ENCODE peak calls at places on chromosomes 6 and 20, in six cellular contexts. N, K, W, Q, G and O are unnamed samples.

GRCh38 chr20:63091901-63092659 is 85.3 kb upstream of the BHLHE23 start:
- DNase-seq in N (no peak), K (no peak), W (no peak), Q (no peak), G (peak; percentile 38), O (peak; percentile 53)

GRCh38 chr6:16802071-16802470 is 40.8 kb upstream of the ATXN1 start:
- DNase-seq in N (peak; percentile 70), K (no peak), W (peak; percentile 68), Q (no peak), G (no peak), O (no peak)

GRCh38 chr6:35583893-35584688 is 71.4 kb upstream of the TULP1 start:
- DNase-seq in N (peak; percentile 79), K (peak; percentile 63), W (peak; percentile 84), Q (peak; percentile 82), G (no peak), O (peak; percentile 67)

GRCh38 chr6:15036690-15037245 is 209.1 kb upstream of the JARID2 start:
- DNase-seq in N (no peak), K (peak; percentile 85), W (no peak), Q (no peak), G (no peak), O (no peak)

GRCh38 chr6:142015011-142015410 is 117.7 kb upstream of the GJE1 start:
- DNase-seq in N (peak; percentile 47), K (no peak), W (no peak), Q (no peak), G (no peak), O (no peak)

GRCh38 chr6:91669154-91669903 is 1082.5 kb upstream of the MAP3K7 start:
- DNase-seq in N (peak; percentile 22), K (no peak), W (no peak), Q (no peak), G (no peak), O (no peak)

GRCh38 chr20:23407770-23408467 is 13.4 kb downstream of the NAPB start:
- DNase-seq in N (no peak), K (no peak), W (no peak), Q (no peak), G (no peak), O (no peak)

GRCh38 chr6:122610690-122611455 is 668 bp downstream of the PKIB start:
- DNase-seq in N (peak; percentile 52), K (peak; percentile 82), W (peak; percentile 7), Q (peak; percentile 40), G (peak; percentile 67), O (peak; percentile 70)

GRCh38 chr6:142373268-142374089 is 71.7 kb downstream of the ADGRG6 start:
- DNase-seq in N (no peak), K (peak; percentile 86), W (no peak), Q (no peak), G (no peak), O (no peak)

GRCh38 chr6:75907444-75907843 is 158.4 kb downstream of the MYO6 start:
- DNase-seq in N (no peak), K (no peak), W (no peak), Q (no peak), G (no peak), O (no peak)

GRCh38 chr6:15441982-15442381 is 196.1 kb downstream of the JARID2 start:
- DNase-seq in N (no peak), K (no peak), W (no peak), Q (no peak), G (no peak), O (no peak)

GRCh38 chr6:10567256-10568041 is 46.3 kb downstream of the GCNT2 start:
- DNase-seq in N (no peak), K (no peak), W (no peak), Q (no peak), G (no peak), O (no peak)

GRCh38 chr6:33744895-33745546 is 1.7 kb downstream of the IP6K3 start:
- DNase-seq in N (no peak), K (no peak), W (no peak), Q (no peak), G (no peak), O (peak; percentile 74)

GRCh38 chr20:50472693-50473610 is 37.2 kb upstream of the PTPN1 start:
- DNase-seq in N (no peak), K (no peak), W (no peak), Q (no peak), G (no peak), O (no peak)

GRCh38 chr6:157272866-157273755 is 50.2 kb downstream of the TMEM242 start:
- DNase-seq in N (no peak), K (no peak), W (no peak), Q (no peak), G (no peak), O (peak; percentile 88)

GRCh38 chr20:39067526-39068216 is 105.5 kb downstream of the DHX35 start:
- DNase-seq in N (peak; percentile 10), K (no peak), W (peak; percentile 15), Q (no peak), G (no peak), O (no peak)

GRCh38 chr6:169640347-169640972 is 61.4 kb downstream of the WDR27 start:
- DNase-seq in N (no peak), K (no peak), W (peak; percentile 26), Q (no peak), G (peak; percentile 37), O (no peak)

GRCh38 chr20:58103961-58104360 is 124.5 kb downstream of the ANKRD60 start:
- DNase-seq in N (no peak), K (no peak), W (no peak), Q (no peak), G (no peak), O (no peak)

GRCh38 chr6:82711992-82712788 is 348.6 kb downstream of the TPBG start:
- DNase-seq in N (peak; percentile 18), K (no peak), W (peak; percentile 38), Q (no peak), G (no peak), O (no peak)

GRCh38 chr20:32547753-32548034 is 37.4 kb downstream of the NOL4L start:
- DNase-seq in N (no peak), K (no peak), W (no peak), Q (no peak), G (no peak), O (no peak)

GRCh38 chr6:16727996-16728395 is 33.3 kb downstream of the ATXN1 start:
- DNase-seq in N (no peak), K (no peak), W (no peak), Q (no peak), G (peak; percentile 61), O (no peak)

GRCh38 chr6:43395822-43396221 is 26.4 kb upstream of the ZNF318 start:
- DNase-seq in N (no peak), K (no peak), W (no peak), Q (no peak), G (no peak), O (no peak)

GRCh38 chr6:37514840-37515239 is 15.1 kb upstream of the CCDC167 start:
- DNase-seq in N (no peak), K (no peak), W (no peak), Q (no peak), G (no peak), O (no peak)

GRCh38 chr6:106318851-106319250 is 6.7 kb downstream of the ATG5 start:
- DNase-seq in N (no peak), K (no peak), W (no peak), Q (no peak), G (no peak), O (no peak)

GRCh38 chr6:8579372-8579771 is 144.0 kb upstream of the SLC35B3 start:
- DNase-seq in N (no peak), K (no peak), W (no peak), Q (no peak), G (no peak), O (no peak)

GRCh38 chr6:159204605-159205004 is 35.4 kb downstream of the FNDC1 start:
- DNase-seq in N (no peak), K (no peak), W (no peak), Q (no peak), G (no peak), O (no peak)

GRCh38 chr6:42729731-42730130 is 7.3 kb upstream of the PRPH2 start:
- DNase-seq in N (no peak), K (no peak), W (peak; percentile 38), Q (no peak), G (no peak), O (no peak)

GRCh38 chr6:112780498-112781096 is 433.5 kb downstream of the RFPL4B start:
- DNase-seq in N (peak; percentile 88), K (peak; percentile 44), W (peak; percentile 92), Q (peak; percentile 87), G (peak; percentile 45), O (peak; percentile 44)

GRCh38 chr6:158068893-158069799 is 87.5 kb downstream of the SYNJ2 start:
- DNase-seq in N (peak; percentile 87), K (peak; percentile 84), W (peak; percentile 65), Q (peak; percentile 84), G (peak; percentile 78), O (peak; percentile 73)

GRCh38 chr6:123784330-123784729 is 19.3 kb upstream of the NKAIN2 start:
- DNase-seq in N (no peak), K (no peak), W (no peak), Q (no peak), G (no peak), O (no peak)
- H3K4me3 ChIP-seq in N (no peak overlapping the region), K (no peak overlapping the region), W (no peak overlapping the region), Q (no peak overlapping the region), G (no peak overlapping the region), O (no peak overlapping the region)

GRCh38 chr6:108119212-108120141 is 44.9 kb upstream of the OSTM1 start:
- DNase-seq in N (no peak), K (no peak), W (no peak), Q (no peak), G (no peak), O (peak; percentile 87)
- H3K4me3 ChIP-seq in N (peak overlapping the region; percentile 29), K (no peak overlapping the region), W (peak overlapping the region; percentile 41), Q (peak overlapping the region; percentile 32), G (peak overlapping the region; percentile 82), O (peak overlapping the region; percentile 18)

GRCh38 chr6:111566222-111566717 is 39.4 kb downstream of the TRAF3IP2 start:
- DNase-seq in N (no peak), K (no peak), W (no peak), Q (peak; percentile 43), G (no peak), O (no peak)

GRCh38 chr6:111565316-111566221 is 40.1 kb downstream of the TRAF3IP2 start:
- DNase-seq in N (no peak), K (no peak), W (no peak), Q (no peak), G (no peak), O (peak; percentile 77)

GRCh38 chr6:111564482-111564945 is 41.2 kb downstream of the TRAF3IP2 start:
- DNase-seq in N (peak; percentile 51), K (no peak), W (peak; percentile 49), Q (peak; percentile 51), G (no peak), O (no peak)

GRCh38 chr6:111569951-111570350 is 35.7 kb downstream of the TRAF3IP2 start:
- DNase-seq in N (no peak), K (no peak), W (no peak), Q (no peak), G (no peak), O (no peak)

GRCh38 chr6:111566873-111567517 is 38.7 kb downstream of the TRAF3IP2 start:
- DNase-seq in N (no peak), K (no peak), W (peak; percentile 56), Q (peak; percentile 91), G (no peak), O (no peak)
- H3K4me3 ChIP-seq in N (no peak overlapping the region), K (no peak overlapping the region), W (no peak overlapping the region), Q (peak overlapping the region; percentile 38), G (peak overlapping the region; percentile 21), O (no peak overlapping the region)

DNA sequence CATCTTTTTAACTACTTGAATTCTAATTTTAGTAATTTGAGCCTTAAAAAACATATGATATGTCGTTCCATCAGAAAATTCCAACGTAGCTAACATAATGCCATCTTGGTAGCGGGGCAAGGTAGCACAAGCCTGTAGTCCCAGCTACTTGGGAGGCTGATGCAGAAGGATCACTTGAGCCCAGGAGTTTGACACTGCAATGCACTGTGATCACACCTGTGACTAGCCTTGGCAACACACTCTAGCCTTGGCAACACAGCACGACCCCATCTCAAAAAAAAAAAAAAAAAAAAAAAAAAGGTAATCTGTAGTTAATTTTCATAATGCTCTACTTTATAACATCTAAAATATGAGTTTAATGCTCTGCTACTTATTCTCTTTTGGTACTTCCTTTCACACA is 6.7 kb downstream of the BCLAF1 start:
- DNase-seq in N (no peak), K (no peak), W (no peak), Q (no peak), G (no peak), O (no peak)
- H3K4me3 ChIP-seq in N (no peak overlapping the region), K (no peak overlapping the region), W (no peak overlapping the region), Q (no peak overlapping the region), G (no peak overlapping the region), O (no peak overlapping the region)